ENCODE peak calls at places on chromosomes 4 and X, in four cellular contexts. One of them, this sample, is unnamed.

GRCh38 chr4:90061881-90062280 is 65.3 kb upstream of the CCSER1 start:
- DNase-seq in cardiac muscle cell: no peak
- DNase-seq in OCI-LY7: no peak
- DNase-seq in fibroblast of pulmonary artery: no peak
- DNase-seq in this sample: no peak

GRCh38 chrX:69082055-69082752 is 83.0 kb downstream of the PJA1 start:
- DNase-seq in cardiac muscle cell: no peak
- DNase-seq in OCI-LY7: no peak
- DNase-seq in fibroblast of pulmonary artery: no peak
- DNase-seq in this sample: no peak

GRCh38 chr4:21819086-21819485 is 129.5 kb downstream of the KCNIP4 start:
- DNase-seq in cardiac muscle cell: peak; percentile 70
- DNase-seq in OCI-LY7: no peak
- DNase-seq in fibroblast of pulmonary artery: peak; percentile 64
- DNase-seq in this sample: no peak

GRCh38 chr4:61245321-61245720 is 45.2 kb downstream of the ADGRL3 start:
- DNase-seq in cardiac muscle cell: no peak
- DNase-seq in OCI-LY7: no peak
- DNase-seq in fibroblast of pulmonary artery: no peak
- DNase-seq in this sample: no peak

GRCh38 chr4:109077486-109077885 is 225.0 kb downstream of the COL25A1 start:
- DNase-seq in cardiac muscle cell: peak; percentile 11
- DNase-seq in OCI-LY7: no peak
- DNase-seq in fibroblast of pulmonary artery: no peak
- DNase-seq in this sample: no peak

GRCh38 chrX:48531359-48531954 is 8.1 kb upstream of the TBC1D25 start:
- DNase-seq in cardiac muscle cell: peak; percentile 75
- DNase-seq in OCI-LY7: no peak
- DNase-seq in fibroblast of pulmonary artery: peak; percentile 74
- DNase-seq in this sample: no peak

GRCh38 chr4:174036111-174036510 is 247.4 kb downstream of the FBXO8 start:
- DNase-seq in cardiac muscle cell: no peak
- DNase-seq in OCI-LY7: no peak
- DNase-seq in fibroblast of pulmonary artery: no peak
- DNase-seq in this sample: no peak

GRCh38 chr4:4425119-4425690 is 38.3 kb downstream of the NSG1 start:
- DNase-seq in cardiac muscle cell: peak; percentile 6
- DNase-seq in OCI-LY7: no peak
- DNase-seq in fibroblast of pulmonary artery: no peak
- DNase-seq in this sample: no peak

GRCh38 chr4:31114821-31115220 is 394.7 kb downstream of the PCDH7 start:
- DNase-seq in cardiac muscle cell: no peak
- DNase-seq in OCI-LY7: no peak
- DNase-seq in fibroblast of pulmonary artery: no peak
- DNase-seq in this sample: no peak

GRCh38 chr4:120692964-120693363 is 229.6 kb downstream of the PRDM5 start:
- DNase-seq in cardiac muscle cell: peak; percentile 93
- DNase-seq in OCI-LY7: no peak
- DNase-seq in fibroblast of pulmonary artery: peak; percentile 95
- DNase-seq in this sample: no peak

GRCh38 chrX:132614297-132614696 is 125.5 kb upstream of the MBNL3 start:
- DNase-seq in cardiac muscle cell: no peak
- DNase-seq in OCI-LY7: peak; percentile 15
- DNase-seq in fibroblast of pulmonary artery: peak; percentile 4
- DNase-seq in this sample: no peak

GRCh38 chr4:2800691-2801596 is 8.1 kb downstream of the SH3BP2 start:
- DNase-seq in cardiac muscle cell: peak; percentile 95
- DNase-seq in OCI-LY7: no peak
- DNase-seq in fibroblast of pulmonary artery: peak; percentile 86
- DNase-seq in this sample: no peak

GRCh38 chrX:135490979-135491514 is 29.4 kb upstream of the INTS6L start:
- DNase-seq in cardiac muscle cell: no peak
- DNase-seq in OCI-LY7: no peak
- DNase-seq in fibroblast of pulmonary artery: no peak
- DNase-seq in this sample: no peak

GRCh38 chrX:9316096-9316495 is 148.8 kb upstream of the TBL1X start:
- DNase-seq in cardiac muscle cell: no peak
- DNase-seq in OCI-LY7: no peak
- DNase-seq in fibroblast of pulmonary artery: no peak
- DNase-seq in this sample: no peak